ENCODE peak calls at places on chromosome 11, in five cellular contexts. F, B, G, T and K are unnamed samples.

GRCh38 chr11:63553759-63554158 is 9.4 kb downstream of the PLAAT2 start:
- DNase-seq in F (no peak), B (no peak), G (no peak), T (no peak), K (no peak)

GRCh38 chr11:73178092-73178539 is 36.0 kb upstream of the FCHSD2 start:
- DNase-seq in F (peak), B (peak), G (peak), T (peak), K (peak)

GRCh38 chr11:41497974-41498373 is 38.5 kb upstream of the LRRC4C start:
- DNase-seq in F (peak), B (no peak), G (no peak), T (no peak), K (no peak)

GRCh38 chr11:1820463-1821325 is 14.1 kb upstream of the SYT8 start:
- DNase-seq in F (no peak), B (no peak), G (no peak), T (no peak), K (no peak)

GRCh38 chr11:36672815-36673450 is 74.9 kb upstream of the RAG2 start:
- DNase-seq in F (no peak), B (no peak), G (peak), T (peak), K (peak)

GRCh38 chr11:120215634-120216033 is 4.8 kb downstream of the OAF start:
- DNase-seq in F (no peak), B (no peak), G (peak), T (no peak), K (no peak)

GRCh38 chr11:103898065-103898464 is 138.4 kb upstream of the DDI1 start:
- DNase-seq in F (no peak), B (peak), G (no peak), T (no peak), K (no peak)

GRCh38 chr11:83779876-83780275 is 493.7 kb upstream of the CCDC90B start:
- DNase-seq in F (no peak), B (no peak), G (no peak), T (no peak), K (no peak)

GRCh38 chr11:123233280-123233977 is 38.4 kb upstream of the CLMP start:
- DNase-seq in F (no peak), B (peak), G (no peak), T (no peak), K (no peak)

GRCh38 chr11:64726211-64726641 is 3.2 kb upstream of the NRXN2 start:
- DNase-seq in F (no peak), B (no peak), G (no peak), T (no peak), K (no peak)

GRCh38 chr11:127470485-127470884 is 469.9 kb upstream of the KIRREL3 start:
- DNase-seq in F (no peak), B (no peak), G (peak), T (no peak), K (no peak)

GRCh38 chr11:72280726-72281315 is 36.8 kb upstream of the PHOX2A start:
- DNase-seq in F (no peak), B (no peak), G (no peak), T (no peak), K (no peak)

GRCh38 chr11:82556210-82556609 is 177.5 kb downstream of the FAM181B start:
- DNase-seq in F (no peak), B (no peak), G (no peak), T (no peak), K (no peak)

GRCh38 chr11:80163011-80163410 is 722.2 kb upstream of the TENM4 start:
- DNase-seq in F (no peak), B (no peak), G (no peak), T (no peak), K (no peak)

GRCh38 chr11:40062616-40063015 is 1396.8 kb downstream of the LRRC4C start:
- DNase-seq in F (no peak), B (no peak), G (no peak), T (no peak), K (no peak)

GRCh38 chr11:44917741-44918140 is 32.9 kb downstream of the TP53I11 start:
- DNase-seq in F (no peak), B (no peak), G (no peak), T (no peak), K (no peak)

GRCh38 chr11:107857550-107858216 is 904 bp downstream of the SLC35F2 start:
- DNase-seq in F (no peak), B (no peak), G (peak), T (no peak), K (no peak)

GRCh38 chr11:118641463-118642019 is 34.1 kb downstream of the PHLDB1 start:
- DNase-seq in F (no peak), B (no peak), G (no peak), T (no peak), K (no peak)

GRCh38 chr11:73229321-73230275 is 11.5 kb downstream of the P2RY2 start:
- DNase-seq in F (no peak), B (no peak), G (no peak), T (no peak), K (no peak)

GRCh38 chr11:8932564-8933180 is at the start of gene C11orf16:
- DNase-seq in F (no peak), B (no peak), G (no peak), T (no peak), K (no peak)

GRCh38 chr11:102010776-102011500 is 36.3 kb upstream of the CFAP300 start:
- DNase-seq in F (peak), B (no peak), G (peak), T (peak), K (peak)

GRCh38 chr11:108221401-108221800 is 1.0 kb downstream of the NPAT start:
- DNase-seq in F (no peak), B (no peak), G (peak), T (no peak), K (no peak)

GRCh38 chr11:126185200-126186030 is 26.0 kb downstream of the RPUSD4 start:
- DNase-seq in F (no peak), B (no peak), G (no peak), T (peak), K (no peak)

GRCh38 chr11:60971520-60971919 is at the start of gene CD6:
- DNase-seq in F (no peak), B (no peak), G (no peak), T (no peak), K (no peak)

GRCh38 chr11:60972182-60973030 is 926 bp downstream of the CD6 start:
- DNase-seq in F (no peak), B (no peak), G (no peak), T (no peak), K (no peak)

GRCh38 chr11:60970890-60971289 is 590 bp upstream of the CD6 start:
- DNase-seq in F (no peak), B (no peak), G (no peak), T (no peak), K (no peak)

GRCh38 chr11:60968223-60968622 is 3.3 kb upstream of the CD6 start:
- DNase-seq in F (no peak), B (no peak), G (no peak), T (no peak), K (no peak)

DNA sequence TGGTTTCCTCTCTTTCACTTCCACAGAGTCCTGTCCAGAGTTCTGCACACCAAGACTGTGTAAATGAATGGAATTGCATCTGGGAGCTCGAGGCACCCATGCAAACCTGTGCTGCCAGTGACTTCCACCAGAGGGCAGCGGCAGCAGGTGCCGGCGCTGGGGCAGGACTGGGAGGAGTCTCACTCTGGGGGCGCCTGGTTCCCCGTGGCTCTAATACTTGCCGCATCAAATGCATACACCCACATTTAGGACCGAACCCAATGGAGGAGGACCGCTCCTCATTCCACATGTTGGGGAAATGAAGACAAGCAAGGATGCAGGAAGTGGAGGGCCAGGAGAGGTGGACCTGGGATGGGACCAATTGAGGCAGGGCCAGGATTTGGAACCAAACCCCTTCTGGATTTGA is 1.1 kb upstream of the CD6 start:
- DNase-seq in F (no peak), B (no peak), G (peak), T (peak), K (peak)
- TF ChIP-seq SRF in F (no peak), B (no peak), G (no peak), T (no peak), K (no peak)

DNA sequence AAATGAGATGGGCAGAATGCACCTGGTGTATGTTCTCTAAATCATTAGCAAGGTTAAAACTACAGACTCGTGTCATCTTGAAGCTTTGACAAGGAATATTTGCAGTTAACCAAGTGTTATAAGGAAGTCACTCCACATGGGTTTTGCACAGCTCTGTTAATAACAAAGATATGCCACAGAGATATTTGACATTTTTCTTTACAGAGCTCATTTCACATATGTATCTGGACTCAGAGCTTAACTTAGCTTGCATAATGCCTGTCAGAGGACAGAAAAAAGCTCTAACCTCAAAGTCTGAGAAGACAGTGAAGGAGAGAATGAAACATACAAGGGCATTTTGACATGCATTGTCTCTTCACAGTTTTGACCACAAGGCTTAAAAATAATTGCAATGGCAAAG is 105.5 kb downstream of the C11orf87 start:
- DNase-seq in F (no peak), B (no peak), G (no peak), T (no peak), K (no peak)
- TF ChIP-seq SRF in F (no peak), B (no peak), G (no peak), T (no peak), K (no peak)

GRCh38 chr11:69803022-69803421 is 16.2 kb downstream of the FGF3 start:
- DNase-seq in F (no peak), B (no peak), G (no peak), T (no peak), K (no peak)

GRCh38 chr11:69800278-69800677 is 18.9 kb downstream of the FGF3 start:
- DNase-seq in F (no peak), B (no peak), G (no peak), T (no peak), K (no peak)

GRCh38 chr11:69799582-69799981 is 19.6 kb downstream of the FGF3 start:
- DNase-seq in F (no peak), B (no peak), G (peak), T (peak), K (peak)

GRCh38 chr11:69803604-69804218 is 15.5 kb downstream of the FGF3 start:
- DNase-seq in F (no peak), B (no peak), G (no peak), T (no peak), K (no peak)

GRCh38 chr11:69801513-69802335 is 17.5 kb downstream of the FGF3 start:
- DNase-seq in F (peak), B (no peak), G (peak), T (peak), K (peak)
- TF ChIP-seq SRF in F (no peak), B (no peak), G (no peak), T (no peak), K (no peak)

GRCh38 chr11:99682171-99682570 is 661.4 kb downstream of the CNTN5 start:
- DNase-seq in F (no peak), B (no peak), G (no peak), T (no peak), K (no peak)

GRCh38 chr11:99682646-99683045 is 661.9 kb downstream of the CNTN5 start:
- DNase-seq in F (no peak), B (no peak), G (no peak), T (no peak), K (no peak)

GRCh38 chr11:99683933-99684332 is 663.2 kb downstream of the CNTN5 start:
- DNase-seq in F (no peak), B (peak), G (no peak), T (no peak), K (no peak)

GRCh38 chr11:99686838-99687237 is 666.1 kb downstream of the CNTN5 start:
- DNase-seq in F (no peak), B (no peak), G (no peak), T (no peak), K (no peak)

GRCh38 chr11:99687320-99687719 is 666.6 kb downstream of the CNTN5 start:
- DNase-seq in F (no peak), B (no peak), G (no peak), T (no peak), K (no peak)
- TF ChIP-seq SRF in F (no peak), B (no peak), G (no peak), T (no peak), K (no peak)

DNA sequence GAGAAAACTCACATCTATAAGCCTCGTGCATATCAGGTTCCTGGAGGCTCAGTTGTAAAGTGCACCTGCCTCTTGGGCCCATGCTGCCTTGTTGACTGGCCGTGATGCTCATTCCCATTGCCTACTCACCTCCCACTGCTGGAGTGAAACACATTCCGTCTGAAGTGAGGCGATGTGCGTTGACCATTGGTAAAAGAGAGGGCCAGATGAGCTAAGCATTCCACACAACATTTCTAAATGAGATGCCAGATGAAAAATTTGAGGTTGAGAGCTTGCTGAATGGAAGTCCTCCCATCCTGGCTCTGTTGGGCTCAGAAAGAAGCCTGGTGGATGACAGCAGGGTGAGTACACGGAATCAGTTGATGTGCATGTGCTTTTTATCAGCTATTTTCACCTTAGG is 8.6 kb upstream of the ADAMTS15 start:
- DNase-seq in F (no peak), B (no peak), G (no peak), T (no peak), K (no peak)
- TF ChIP-seq SRF in F (no peak), B (no peak), G (no peak), T (no peak), K (no peak)

GRCh38 chr11:2990617-2991476 is 1.3 kb downstream of the NAP1L4 start:
- DNase-seq in F (no peak), B (no peak), G (peak), T (peak), K (no peak)
- TF ChIP-seq SRF in F (no peak), B (no peak), G (no peak), T (no peak), K (no peak)

DNA sequence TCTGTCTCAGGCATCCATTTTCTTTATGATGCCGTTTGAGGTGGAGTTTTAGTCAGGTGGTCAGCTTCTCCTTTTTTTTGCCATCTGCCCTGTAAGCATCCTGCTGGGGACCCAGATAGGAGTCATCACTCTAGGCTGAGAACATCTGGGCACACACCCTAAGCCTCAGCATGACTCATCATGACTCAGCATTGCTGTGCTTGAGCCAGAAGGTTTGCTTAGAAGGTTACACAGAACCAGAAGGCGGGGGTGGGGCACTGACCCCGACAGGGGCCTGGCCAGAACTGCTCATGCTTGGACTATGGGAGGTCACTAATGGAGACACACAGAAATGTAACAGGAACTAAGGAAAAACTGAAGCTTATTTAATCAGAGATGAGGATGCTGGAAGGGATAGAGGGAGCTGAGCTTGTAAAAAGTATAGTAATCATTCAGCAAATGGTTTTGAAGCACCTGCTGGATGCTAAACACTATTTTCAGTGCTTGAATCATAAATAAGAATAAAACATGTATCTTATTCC is 10.9 kb upstream of the HBE1 start:
- DNase-seq in F (no peak), B (peak), G (peak), T (peak), K (peak)
- TF ChIP-seq SRF in F (no peak), B (no peak), G (peak), T (no peak), K (peak)

GRCh38 chr11:76030286-76030685 is 176.0 kb downstream of the WNT11 start:
- DNase-seq in F (no peak), B (no peak), G (no peak), T (peak), K (no peak)
- TF ChIP-seq SRF in F (no peak), B (no peak), G (no peak), T (no peak), K (no peak)

GRCh38 chr11:95349345-95349942 is 118.4 kb upstream of the SESN3 start:
- DNase-seq in F (no peak), B (no peak), G (no peak), T (no peak), K (no peak)

GRCh38 chr11:95341246-95341645 is 110.2 kb upstream of the SESN3 start:
- DNase-seq in F (no peak), B (no peak), G (no peak), T (no peak), K (no peak)

GRCh38 chr11:95345243-95345642 is 114.2 kb upstream of the SESN3 start:
- DNase-seq in F (no peak), B (no peak), G (no peak), T (no peak), K (no peak)

GRCh38 chr11:95346207-95346718 is 115.3 kb upstream of the SESN3 start:
- DNase-seq in F (no peak), B (no peak), G (no peak), T (no peak), K (no peak)

GRCh38 chr11:95345651-95346050 is 114.6 kb upstream of the SESN3 start:
- DNase-seq in F (no peak), B (no peak), G (no peak), T (no peak), K (no peak)
- TF ChIP-seq SRF in F (no peak), B (no peak), G (no peak), T (no peak), K (no peak)

DNA sequence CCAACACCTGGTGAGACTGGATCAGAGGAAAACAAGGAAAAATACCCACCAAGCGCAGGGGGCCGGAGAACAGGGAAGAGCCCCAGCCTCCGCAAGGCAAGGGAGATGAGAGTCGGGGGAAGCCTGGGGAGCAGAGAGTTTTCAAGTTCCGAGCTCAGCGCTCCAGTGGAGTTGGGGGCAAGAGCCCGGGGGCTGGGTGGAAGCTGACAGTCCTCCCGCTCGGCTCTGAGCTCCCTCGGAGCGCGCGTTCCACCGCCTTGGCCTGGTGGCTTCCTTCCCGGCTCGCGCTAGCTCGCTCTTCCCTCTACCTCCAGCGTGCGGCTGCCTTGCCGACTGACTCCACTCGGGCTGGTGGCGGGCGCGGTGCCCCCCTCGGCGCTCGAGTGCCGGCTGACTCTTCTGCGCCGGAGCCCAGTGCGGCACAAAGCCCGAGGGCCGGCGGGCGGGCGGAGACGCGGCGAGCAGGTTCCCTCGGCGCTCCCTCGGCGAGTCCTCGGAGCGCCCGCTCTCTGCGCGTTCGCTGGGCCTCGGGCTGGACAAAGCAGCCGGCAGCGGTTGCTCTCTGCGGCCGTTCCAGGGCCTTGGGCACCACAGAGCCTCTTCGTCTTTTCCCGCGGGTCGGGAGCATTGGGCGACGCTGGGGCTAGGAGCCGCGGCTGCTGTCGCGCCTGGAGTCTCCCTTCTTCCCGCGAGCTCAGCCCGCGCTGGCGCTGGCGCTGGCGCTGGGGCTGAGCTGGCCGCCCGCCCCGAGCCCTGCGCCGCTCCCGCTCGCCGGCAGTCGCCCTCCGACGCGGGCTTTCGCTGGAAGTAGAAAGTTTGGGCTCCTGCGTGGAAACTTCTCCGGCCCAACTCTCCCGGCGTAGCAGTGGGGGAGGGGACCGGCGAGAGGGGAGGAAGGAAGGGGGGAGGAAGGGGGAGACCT is 1.0 kb downstream of the PAX6 start:
- DNase-seq in F (no peak), B (no peak), G (peak), T (no peak), K (no peak)
- TF ChIP-seq SRF in F (no peak), B (no peak), G (no peak), T (no peak), K (no peak)